ENCODE peak calls at places on chromosomes 16 and 17, in four cellular contexts. E, A, Y and J are unnamed samples. For H3K4me1, the result is how much of the 10 kb centered on the place peaks cover.

GRCh38 chr16:81938331-81939163 is 72.7 kb downstream of the SDR42E1 start:
- DNase-seq in E (no peak), A (no peak), Y (no peak), J (no peak)

GRCh38 chr17:13594310-13594709 is 7.4 kb downstream of the HS3ST3A1 start:
- DNase-seq in E (no peak), A (no peak), Y (no peak), J (no peak)

GRCh38 chr17:46726106-46726670 is 92.3 kb downstream of the WNT3 start:
- DNase-seq in E (no peak), A (no peak), Y (no peak), J (no peak)

GRCh38 chr17:17535957-17536356 is 39.8 kb upstream of the RASD1 start:
- DNase-seq in E (no peak), A (peak), Y (no peak), J (no peak)

GRCh38 chr17:73604046-73604445 is 40.2 kb downstream of the SDK2 start:
- DNase-seq in E (no peak), A (no peak), Y (no peak), J (no peak)

GRCh38 chr16:48101069-48101674 is 54.6 kb downstream of the ABCC12 start:
- DNase-seq in E (no peak), A (no peak), Y (peak), J (no peak)

GRCh38 chr16:972316-973002 is 1.7 kb upstream of the LMF1 start:
- DNase-seq in E (no peak), A (no peak), Y (no peak), J (peak)

GRCh38 chr17:36674278-36674650 is 72.9 kb downstream of the MRM1 start:
- DNase-seq in E (no peak), A (no peak), Y (peak), J (no peak)

GRCh38 chr16:86722970-86723369 is 144.6 kb downstream of the FOXL1 start:
- DNase-seq in E (no peak), A (no peak), Y (no peak), J (no peak)

GRCh38 chr16:29007865-29008593 is 23.2 kb downstream of the LAT start:
- DNase-seq in E (no peak), A (no peak), Y (peak), J (no peak)

GRCh38 chr17:5533486-5534315 is 47.3 kb downstream of the MIS12 start:
- DNase-seq in E (no peak), A (no peak), Y (no peak), J (no peak)

GRCh38 chr16:51003850-51004566 is 147.1 kb downstream of the SALL1 start:
- DNase-seq in E (no peak), A (no peak), Y (no peak), J (no peak)

DNA sequence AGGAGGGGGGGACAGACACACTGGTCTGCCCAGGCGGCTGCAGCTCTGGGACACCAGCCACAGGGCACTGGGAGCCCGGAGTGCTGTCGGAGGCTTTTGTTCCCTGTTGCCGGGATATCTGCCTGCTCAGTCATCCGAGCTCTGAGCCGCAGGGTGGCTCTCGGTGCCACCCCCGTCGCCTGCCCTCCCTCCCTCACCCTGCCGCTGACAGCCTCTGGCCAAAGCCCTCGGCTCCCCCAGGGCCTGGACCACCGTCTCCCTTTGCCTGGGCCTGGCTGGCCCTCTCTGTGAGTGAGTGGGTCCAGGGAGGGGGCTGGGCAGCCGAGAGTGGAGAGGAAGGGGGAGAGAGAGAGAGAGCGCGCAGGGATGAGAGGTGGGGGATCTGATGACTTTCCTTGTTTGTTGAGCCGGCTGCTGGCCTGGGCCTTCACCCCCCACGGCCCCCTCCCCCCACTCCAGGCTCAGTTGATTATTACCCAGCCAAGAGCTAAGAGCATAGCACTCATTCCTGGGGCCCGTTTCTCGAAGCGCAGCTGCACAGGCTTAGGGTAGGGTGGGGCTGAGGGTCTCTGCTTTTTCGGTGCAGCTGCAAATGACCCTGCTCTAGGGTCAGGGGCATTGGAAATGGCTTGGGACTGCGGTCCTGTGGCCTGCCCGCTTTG is 2.7 kb downstream of the FOXJ1 start:
- DNase-seq in E (peak), A (no peak), Y (no peak), J (no peak)
- H3K4me3 ChIP-seq in E (peak), A (no peak), Y (no peak), J (no peak)

DNA sequence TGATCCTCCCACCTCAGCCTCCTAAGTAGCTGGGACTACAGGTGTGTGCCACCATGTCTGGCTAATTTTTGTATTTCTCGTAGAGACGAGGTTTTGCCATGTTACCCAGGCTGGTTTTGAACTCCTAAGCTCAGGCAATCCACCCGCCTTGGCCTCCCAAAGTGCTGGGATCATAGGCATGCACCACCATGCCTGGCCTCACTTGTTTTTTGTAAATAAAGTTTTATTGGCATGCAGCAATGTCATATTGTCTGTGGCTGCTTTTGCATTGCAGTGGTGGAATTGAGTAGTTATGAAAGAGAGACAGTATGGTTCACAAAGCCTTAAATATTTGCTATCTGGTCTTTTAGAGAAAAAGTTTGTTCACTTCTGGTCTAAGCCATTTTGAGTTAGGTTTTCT is 124.7 kb downstream of the PRKCA start:
- DNase-seq in E (no peak), A (no peak), Y (no peak), J (no peak)
- H3K4me1 ChIP-seq in E (under half), A (under half), Y (under half), J (under half)

GRCh38 chr17:40283662-40284061 is 4.0 kb upstream of the CDC6 start:
- DNase-seq in E (no peak), A (no peak), Y (no peak), J (no peak)
- H3K27ac ChIP-seq in E (no peak), A (peak), Y (peak), J (peak)

GRCh38 chr16:8869212-8869987 is 594 bp upstream of the CARHSP1 start:
- DNase-seq in E (peak), A (no peak), Y (no peak), J (no peak)
- H3K4me3 ChIP-seq in E (peak), A (peak), Y (peak), J (peak)

GRCh38 chr17:16286009-16286946 is 67.0 kb downstream of the CENPV start:
- DNase-seq in E (peak), A (peak), Y (peak), J (peak)
- H3K4me1 ChIP-seq in E (under half), A (under half), Y (under half), J (half or more)

GRCh38 chr17:59853168-59853918 is 39.4 kb downstream of the TUBD1 start:
- DNase-seq in E (peak), A (no peak), Y (peak), J (peak)

GRCh38 chr17:59848385-59848668 is 44.4 kb downstream of the TUBD1 start:
- DNase-seq in E (no peak), A (no peak), Y (no peak), J (no peak)

GRCh38 chr17:59846391-59847165 is 46.2 kb downstream of the TUBD1 start:
- DNase-seq in E (peak), A (peak), Y (no peak), J (no peak)

GRCh38 chr17:59848778-59849177 is 44.0 kb downstream of the TUBD1 start:
- DNase-seq in E (no peak), A (peak), Y (peak), J (peak)

DNA sequence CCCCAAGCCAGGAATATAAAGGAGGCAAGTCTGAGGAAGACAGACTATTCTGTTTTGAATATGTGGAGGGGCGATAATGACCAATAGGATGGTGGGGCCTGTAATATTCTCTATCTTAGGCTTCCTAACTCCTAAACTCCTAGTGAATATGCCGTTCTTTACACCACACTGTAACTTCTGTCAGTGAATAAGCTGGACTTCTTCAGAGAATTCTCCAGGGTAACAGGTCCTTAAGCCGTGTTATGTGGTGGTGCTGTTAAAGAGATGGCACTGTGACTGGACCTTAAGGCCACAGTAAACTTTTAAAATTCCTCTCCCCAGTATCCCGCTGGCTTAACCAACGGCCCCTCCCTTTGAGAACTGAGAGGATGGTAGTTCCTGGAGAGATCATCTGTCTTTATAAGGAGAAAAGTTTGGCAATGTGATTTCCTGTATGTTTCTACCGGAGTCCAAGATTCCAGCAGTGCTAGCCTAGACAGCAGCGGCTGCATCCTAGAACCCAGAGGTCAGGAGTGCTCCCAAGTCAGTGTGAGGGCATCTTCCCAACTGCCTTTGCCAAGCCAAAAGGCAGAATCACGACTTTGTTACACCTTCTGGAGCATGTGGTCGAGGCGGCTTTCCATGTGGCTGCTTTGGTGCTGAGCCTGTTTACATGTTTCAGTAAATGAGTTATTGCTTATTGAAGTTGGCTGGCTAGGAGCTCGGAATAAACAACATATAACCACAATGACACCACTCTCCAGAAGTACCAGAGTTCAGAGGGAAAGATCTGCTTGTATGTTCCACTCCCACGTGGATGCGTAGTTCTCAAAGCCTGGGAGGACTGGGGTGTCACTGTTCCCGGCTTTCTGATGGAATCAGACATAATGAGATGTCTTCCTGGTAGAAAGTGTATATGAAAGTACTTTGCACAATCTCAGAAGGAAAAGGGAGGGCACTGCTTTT is 41.0 kb downstream of the TUBD1 start:
- DNase-seq in E (no peak), A (peak), Y (no peak), J (peak)
- H3K27ac ChIP-seq in E (no peak), A (peak), Y (no peak), J (peak)

GRCh38 chr16:49274936-49275730 is 6.5 kb downstream of the CBLN1 start:
- DNase-seq in E (peak), A (no peak), Y (no peak), J (no peak)
- H3K4me3 ChIP-seq in E (no peak), A (no peak), Y (no peak), J (no peak)

DNA sequence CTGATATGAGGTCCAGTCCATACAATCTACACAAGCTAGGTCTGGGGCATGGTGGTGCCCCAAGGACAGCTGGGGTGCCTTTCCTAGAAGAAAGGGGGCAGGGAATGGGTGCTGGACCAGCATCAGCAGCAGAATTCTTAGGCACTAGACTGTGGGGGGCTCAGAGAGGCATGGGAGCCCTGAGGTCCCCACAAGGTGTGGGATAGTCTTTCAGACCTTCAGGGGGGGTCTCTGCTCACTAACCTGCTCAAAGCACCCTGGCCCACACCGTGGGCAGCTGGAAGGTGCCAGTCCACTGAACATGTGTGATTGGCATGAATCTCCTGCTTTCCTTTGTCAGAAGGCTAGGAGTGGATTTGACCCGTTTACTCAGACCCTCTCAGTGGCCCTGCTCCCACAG is 26.1 kb upstream of the C16orf78 start:
- DNase-seq in E (no peak), A (no peak), Y (no peak), J (no peak)
- H3K4me1 ChIP-seq in E (under half), A (under half), Y (under half), J (under half)

DNA sequence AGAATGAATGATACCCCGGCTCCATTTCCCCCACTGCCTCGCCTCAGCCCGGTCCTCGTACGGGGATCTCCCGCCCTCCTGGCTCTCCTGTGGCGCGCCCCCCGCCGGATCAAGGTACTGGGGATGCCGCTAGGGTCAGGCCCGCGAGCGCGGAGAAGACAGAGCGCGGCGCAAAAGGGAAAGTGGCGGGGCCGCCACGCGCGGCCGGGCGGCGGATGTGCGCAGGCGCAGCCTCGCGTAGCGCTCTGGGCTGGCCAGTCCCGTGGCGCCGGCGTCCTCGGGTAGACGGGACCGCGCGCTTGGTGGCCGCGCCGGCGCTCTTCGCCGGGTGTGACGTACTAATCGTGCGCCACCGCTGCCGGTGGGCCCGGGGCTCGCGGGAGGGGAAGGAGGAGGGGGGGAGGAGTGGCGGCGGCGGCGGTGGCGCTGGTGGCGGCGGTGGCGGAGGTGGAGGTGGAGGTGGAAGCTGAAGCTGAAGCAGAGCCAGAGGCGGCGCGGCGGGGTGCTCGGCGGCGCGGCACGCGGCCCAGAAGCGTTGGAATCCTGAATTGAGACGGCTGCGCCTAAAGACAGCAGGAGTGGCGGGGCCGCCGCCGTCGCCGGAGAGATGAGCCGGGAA is at the start of gene SENP3:
- DNase-seq in E (peak), A (peak), Y (peak), J (peak)
- H3K27ac ChIP-seq in E (peak), A (peak), Y (peak), J (peak)